ENCODE peak calls at places on chromosomes 3 and 15, in five cellular contexts. One of them, this sample, is unnamed.

GRCh38 chr3:177523991-177524438 is 326.7 kb upstream of the TBL1XR1 start:
- DNase-seq in HFF-Myc: no peak
- DNase-seq in T-helper 2 cell: no peak
- DNase-seq in AG20443: no peak
- DNase-seq in central memory CD8-positive, alpha-beta T cell: no peak
- DNase-seq in this sample: no peak

GRCh38 chr3:87145553-87145952 is 81.6 kb upstream of the CHMP2B start:
- DNase-seq in HFF-Myc: no peak
- DNase-seq in T-helper 2 cell: no peak
- DNase-seq in AG20443: no peak
- DNase-seq in central memory CD8-positive, alpha-beta T cell: no peak
- DNase-seq in this sample: peak

GRCh38 chr3:47605646-47606045 is 27.0 kb upstream of the CSPG5 start:
- DNase-seq in HFF-Myc: no peak
- DNase-seq in T-helper 2 cell: no peak
- DNase-seq in AG20443: no peak
- DNase-seq in central memory CD8-positive, alpha-beta T cell: no peak
- DNase-seq in this sample: peak

GRCh38 chr3:39407773-39408492 is 1.4 kb downstream of the RPSA start:
- DNase-seq in HFF-Myc: no peak
- DNase-seq in T-helper 2 cell: no peak
- DNase-seq in AG20443: no peak
- DNase-seq in central memory CD8-positive, alpha-beta T cell: no peak
- DNase-seq in this sample: no peak

GRCh38 chr3:10983219-10983916 is 9.2 kb upstream of the SLC6A1 start:
- DNase-seq in HFF-Myc: peak
- DNase-seq in T-helper 2 cell: no peak
- DNase-seq in AG20443: peak
- DNase-seq in central memory CD8-positive, alpha-beta T cell: no peak
- DNase-seq in this sample: peak

GRCh38 chr3:54916722-54917121 is 11.1 kb downstream of the LRTM1 start:
- DNase-seq in HFF-Myc: no peak
- DNase-seq in T-helper 2 cell: no peak
- DNase-seq in AG20443: peak
- DNase-seq in central memory CD8-positive, alpha-beta T cell: no peak
- DNase-seq in this sample: no peak

GRCh38 chr15:77179541-77179998 is 108.7 kb upstream of the TSPAN3 start:
- DNase-seq in HFF-Myc: no peak
- DNase-seq in T-helper 2 cell: peak
- DNase-seq in AG20443: no peak
- DNase-seq in central memory CD8-positive, alpha-beta T cell: no peak
- DNase-seq in this sample: no peak

GRCh38 chr15:60535265-60535664 is 56.3 kb upstream of the ICE2 start:
- DNase-seq in HFF-Myc: no peak
- DNase-seq in T-helper 2 cell: no peak
- DNase-seq in AG20443: no peak
- DNase-seq in central memory CD8-positive, alpha-beta T cell: no peak
- DNase-seq in this sample: no peak

GRCh38 chr3:45130476-45130875 is 15.7 kb downstream of the CDCP1 start:
- DNase-seq in HFF-Myc: no peak
- DNase-seq in T-helper 2 cell: no peak
- DNase-seq in AG20443: no peak
- DNase-seq in central memory CD8-positive, alpha-beta T cell: no peak
- DNase-seq in this sample: no peak

GRCh38 chr15:88651293-88651692 is 12.5 kb downstream of the ISG20 start:
- DNase-seq in HFF-Myc: no peak
- DNase-seq in T-helper 2 cell: no peak
- DNase-seq in AG20443: no peak
- DNase-seq in central memory CD8-positive, alpha-beta T cell: peak
- DNase-seq in this sample: no peak

GRCh38 chr15:25768271-25768670 is 94.9 kb downstream of the ATP10A start:
- DNase-seq in HFF-Myc: no peak
- DNase-seq in T-helper 2 cell: no peak
- DNase-seq in AG20443: no peak
- DNase-seq in central memory CD8-positive, alpha-beta T cell: no peak
- DNase-seq in this sample: no peak

GRCh38 chr3:143595456-143596077 is 252.7 kb downstream of the SLC9A9 start:
- DNase-seq in HFF-Myc: no peak
- DNase-seq in T-helper 2 cell: no peak
- DNase-seq in AG20443: no peak
- DNase-seq in central memory CD8-positive, alpha-beta T cell: no peak
- DNase-seq in this sample: no peak

GRCh38 chr15:33200903-33201302 is 6.4 kb upstream of the FMN1 start:
- DNase-seq in HFF-Myc: no peak
- DNase-seq in T-helper 2 cell: no peak
- DNase-seq in AG20443: no peak
- DNase-seq in central memory CD8-positive, alpha-beta T cell: no peak
- DNase-seq in this sample: no peak

GRCh38 chr3:119310052-119310451 is 15.9 kb downstream of the ARHGAP31 start:
- DNase-seq in HFF-Myc: peak
- DNase-seq in T-helper 2 cell: no peak
- DNase-seq in AG20443: peak
- DNase-seq in central memory CD8-positive, alpha-beta T cell: no peak
- DNase-seq in this sample: peak

GRCh38 chr15:92877000-92877399 is 23.1 kb upstream of the CHD2 start:
- DNase-seq in HFF-Myc: no peak
- DNase-seq in T-helper 2 cell: no peak
- DNase-seq in AG20443: no peak
- DNase-seq in central memory CD8-positive, alpha-beta T cell: no peak
- DNase-seq in this sample: no peak

GRCh38 chr15:74044267-74045110 is 37.9 kb downstream of the GOLGA6A start:
- DNase-seq in HFF-Myc: no peak
- DNase-seq in T-helper 2 cell: no peak
- DNase-seq in AG20443: no peak
- DNase-seq in central memory CD8-positive, alpha-beta T cell: no peak
- DNase-seq in this sample: no peak